ENCODE peak calls at places on chromosomes 3 and 15, in six cellular contexts. One of them, this sample, is unnamed.

GRCh38 chr3:64207289-64208086 is 17.8 kb downstream of the PRICKLE2 start:
- DNase-seq in iPS-NIHi11: no peak
- DNase-seq in GM12878: no peak
- DNase-seq in ACHN: no peak
- DNase-seq in kidney glomerular epithelial cell: no peak
- DNase-seq in HTR-8/SVneo: no peak
- DNase-seq in this sample: no peak

GRCh38 chr3:113953677-113954076 is 5.9 kb downstream of the ZDHHC23 start:
- DNase-seq in iPS-NIHi11: no peak
- DNase-seq in GM12878: no peak
- DNase-seq in ACHN: no peak
- DNase-seq in kidney glomerular epithelial cell: no peak
- DNase-seq in HTR-8/SVneo: no peak
- DNase-seq in this sample: no peak

GRCh38 chr15:90489944-90490343 is 39.8 kb upstream of the CRTC3 start:
- DNase-seq in iPS-NIHi11: no peak
- DNase-seq in GM12878: no peak
- DNase-seq in ACHN: no peak
- DNase-seq in kidney glomerular epithelial cell: no peak
- DNase-seq in HTR-8/SVneo: no peak
- DNase-seq in this sample: no peak

GRCh38 chr3:70028311-70028710 is 28.8 kb downstream of the SAMMSON start:
- DNase-seq in iPS-NIHi11: no peak
- DNase-seq in GM12878: no peak
- DNase-seq in ACHN: no peak
- DNase-seq in kidney glomerular epithelial cell: no peak
- DNase-seq in HTR-8/SVneo: no peak
- DNase-seq in this sample: no peak

GRCh38 chr3:113468536-113468935 is 27.2 kb upstream of the CFAP44 start:
- DNase-seq in iPS-NIHi11: no peak
- DNase-seq in GM12878: no peak
- DNase-seq in ACHN: no peak
- DNase-seq in kidney glomerular epithelial cell: no peak
- DNase-seq in HTR-8/SVneo: no peak
- DNase-seq in this sample: no peak

GRCh38 chr3:128706171-128706570 is 19.8 kb upstream of the RAB7A start:
- DNase-seq in iPS-NIHi11: no peak
- DNase-seq in GM12878: no peak
- DNase-seq in ACHN: no peak
- DNase-seq in kidney glomerular epithelial cell: no peak
- DNase-seq in HTR-8/SVneo: no peak
- DNase-seq in this sample: no peak

GRCh38 chr3:184907941-184908649 is 96.1 kb downstream of the VPS8 start:
- DNase-seq in iPS-NIHi11: no peak
- DNase-seq in GM12878: no peak
- DNase-seq in ACHN: no peak
- DNase-seq in kidney glomerular epithelial cell: no peak
- DNase-seq in HTR-8/SVneo: no peak
- DNase-seq in this sample: no peak

GRCh38 chr3:61571516-61572336 is 10.4 kb downstream of the PTPRG start:
- DNase-seq in iPS-NIHi11: no peak
- DNase-seq in GM12878: no peak
- DNase-seq in ACHN: no peak
- DNase-seq in kidney glomerular epithelial cell: no peak
- DNase-seq in HTR-8/SVneo: no peak
- DNase-seq in this sample: no peak

GRCh38 chr15:69271217-69271616 is 27.5 kb upstream of the PAQR5 start:
- DNase-seq in iPS-NIHi11: no peak
- DNase-seq in GM12878: no peak
- DNase-seq in ACHN: no peak
- DNase-seq in kidney glomerular epithelial cell: no peak
- DNase-seq in HTR-8/SVneo: no peak
- DNase-seq in this sample: no peak

GRCh38 chr15:65632780-65633384 is 11.1 kb downstream of the SLC24A1 start:
- DNase-seq in iPS-NIHi11: no peak
- DNase-seq in GM12878: no peak
- DNase-seq in ACHN: no peak
- DNase-seq in kidney glomerular epithelial cell: no peak
- DNase-seq in HTR-8/SVneo: no peak
- DNase-seq in this sample: no peak

GRCh38 chr3:46840491-46840890 is 22.8 kb downstream of the MYL3 start:
- DNase-seq in iPS-NIHi11: no peak
- DNase-seq in GM12878: no peak
- DNase-seq in ACHN: no peak
- DNase-seq in kidney glomerular epithelial cell: no peak
- DNase-seq in HTR-8/SVneo: no peak
- DNase-seq in this sample: no peak

GRCh38 chr3:3610581-3611298 is 188.5 kb upstream of the LRRN1 start:
- DNase-seq in iPS-NIHi11: no peak
- DNase-seq in GM12878: no peak
- DNase-seq in ACHN: no peak
- DNase-seq in kidney glomerular epithelial cell: no peak
- DNase-seq in HTR-8/SVneo: no peak
- DNase-seq in this sample: no peak

This sample was measured in G401.